ENCODE peak calls at places on chromosomes 11 and 22, in eight cellular contexts. One of them, this sample, is unnamed.

GRCh38 chr11:30917859-30918478 is 331.8 kb upstream of the MPPED2 start:
- DNase-seq in dorsolateral prefrontal cortex: no peak
- DNase-seq in GM12865: peak
- DNase-seq in AG04450: peak
- DNase-seq in mesothelial cell of epicardium: no peak
- DNase-seq in upper lobe of right lung: no peak
- DNase-seq in choroid plexus epithelial cell: peak
- DNase-seq in B cell: peak
- DNase-seq in this sample: peak

GRCh38 chr11:10309163-10310093 is 4.6 kb downstream of the ADM start:
- DNase-seq in dorsolateral prefrontal cortex: peak
- DNase-seq in B cell: no peak
- DNase-seq in upper lobe of right lung: peak
- DNase-seq in AG04450: no peak
- DNase-seq in mesothelial cell of epicardium: no peak
- DNase-seq in GM12865: peak
- DNase-seq in choroid plexus epithelial cell: peak
- DNase-seq in this sample: no peak

GRCh38 chr11:93718057-93718563 is 23.2 kb downstream of the TAF1D start:
- DNase-seq in dorsolateral prefrontal cortex: no peak
- DNase-seq in GM12865: peak
- DNase-seq in mesothelial cell of epicardium: no peak
- DNase-seq in choroid plexus epithelial cell: no peak
- DNase-seq in B cell: peak
- DNase-seq in upper lobe of right lung: no peak
- DNase-seq in AG04450: no peak
- DNase-seq in this sample: peak

GRCh38 chr11:104968365-104968855 is at the start of gene CASP4:
- DNase-seq in choroid plexus epithelial cell: peak
- DNase-seq in dorsolateral prefrontal cortex: no peak
- DNase-seq in GM12865: peak
- DNase-seq in AG04450: peak
- DNase-seq in upper lobe of right lung: no peak
- DNase-seq in B cell: peak
- DNase-seq in mesothelial cell of epicardium: no peak
- DNase-seq in this sample: peak

GRCh38 chr11:57645716-57646085 is 4.0 kb downstream of the YPEL4 start:
- DNase-seq in choroid plexus epithelial cell: no peak
- DNase-seq in AG04450: no peak
- DNase-seq in dorsolateral prefrontal cortex: no peak
- DNase-seq in GM12865: no peak
- DNase-seq in mesothelial cell of epicardium: no peak
- DNase-seq in B cell: no peak
- DNase-seq in upper lobe of right lung: no peak
- DNase-seq in this sample: no peak

GRCh38 chr11:102552447-102553200 is 22.1 kb upstream of the MMP7 start:
- DNase-seq in AG04450: peak
- DNase-seq in B cell: no peak
- DNase-seq in GM12865: no peak
- DNase-seq in mesothelial cell of epicardium: no peak
- DNase-seq in choroid plexus epithelial cell: peak
- DNase-seq in dorsolateral prefrontal cortex: no peak
- DNase-seq in upper lobe of right lung: no peak
- DNase-seq in this sample: no peak

GRCh38 chr22:17514092-17514491 is 49.2 kb upstream of the SLC25A18 start:
- DNase-seq in GM12865: no peak
- DNase-seq in upper lobe of right lung: no peak
- DNase-seq in B cell: no peak
- DNase-seq in dorsolateral prefrontal cortex: no peak
- DNase-seq in AG04450: no peak
- DNase-seq in choroid plexus epithelial cell: no peak
- DNase-seq in mesothelial cell of epicardium: no peak
- DNase-seq in this sample: no peak

GRCh38 chr11:77299528-77299993 is 1.9 kb downstream of the GDPD4 start:
- DNase-seq in mesothelial cell of epicardium: no peak
- DNase-seq in dorsolateral prefrontal cortex: no peak
- DNase-seq in AG04450: no peak
- DNase-seq in choroid plexus epithelial cell: no peak
- DNase-seq in GM12865: no peak
- DNase-seq in B cell: no peak
- DNase-seq in upper lobe of right lung: no peak
- DNase-seq in this sample: no peak

GRCh38 chr22:47300698-47301405 is 538.4 kb downstream of the TBC1D22A start:
- DNase-seq in dorsolateral prefrontal cortex: no peak
- DNase-seq in AG04450: no peak
- DNase-seq in GM12865: no peak
- DNase-seq in mesothelial cell of epicardium: no peak
- DNase-seq in upper lobe of right lung: no peak
- DNase-seq in choroid plexus epithelial cell: no peak
- DNase-seq in B cell: no peak
- DNase-seq in this sample: no peak

GRCh38 chr11:61973603-61974162 is 6.2 kb upstream of the FTH1 start:
- DNase-seq in dorsolateral prefrontal cortex: no peak
- DNase-seq in AG04450: no peak
- DNase-seq in upper lobe of right lung: peak
- DNase-seq in mesothelial cell of epicardium: no peak
- DNase-seq in B cell: peak
- DNase-seq in GM12865: no peak
- DNase-seq in choroid plexus epithelial cell: no peak
- DNase-seq in this sample: no peak

GRCh38 chr11:23711981-23712380 is 784.9 kb upstream of the LUZP2 start:
- DNase-seq in GM12865: no peak
- DNase-seq in AG04450: no peak
- DNase-seq in upper lobe of right lung: no peak
- DNase-seq in choroid plexus epithelial cell: no peak
- DNase-seq in dorsolateral prefrontal cortex: no peak
- DNase-seq in B cell: no peak
- DNase-seq in mesothelial cell of epicardium: no peak
- DNase-seq in this sample: no peak

GRCh38 chr11:2129323-2129698 is 9.9 kb downstream of the IGF2 start:
- DNase-seq in GM12865: no peak
- DNase-seq in choroid plexus epithelial cell: no peak
- DNase-seq in mesothelial cell of epicardium: peak
- DNase-seq in dorsolateral prefrontal cortex: no peak
- DNase-seq in AG04450: no peak
- DNase-seq in upper lobe of right lung: no peak
- DNase-seq in B cell: no peak
- DNase-seq in this sample: no peak

GRCh38 chr11:107050126-107050525 is 31.9 kb upstream of the GUCY1A2 start:
- DNase-seq in choroid plexus epithelial cell: peak
- DNase-seq in AG04450: no peak
- DNase-seq in upper lobe of right lung: no peak
- DNase-seq in dorsolateral prefrontal cortex: no peak
- DNase-seq in GM12865: no peak
- DNase-seq in B cell: no peak
- DNase-seq in mesothelial cell of epicardium: no peak
- DNase-seq in this sample: no peak

GRCh38 chr11:75160328-75160757 is 9.4 kb downstream of the SLCO2B1 start:
- DNase-seq in choroid plexus epithelial cell: no peak
- DNase-seq in GM12865: no peak
- DNase-seq in mesothelial cell of epicardium: no peak
- DNase-seq in dorsolateral prefrontal cortex: no peak
- DNase-seq in B cell: no peak
- DNase-seq in upper lobe of right lung: no peak
- DNase-seq in AG04450: no peak
- DNase-seq in this sample: no peak

GRCh38 chr22:48822278-48823233 is 1005.1 kb downstream of the BRD1 start:
- DNase-seq in upper lobe of right lung: peak
- DNase-seq in AG04450: no peak
- DNase-seq in mesothelial cell of epicardium: no peak
- DNase-seq in B cell: no peak
- DNase-seq in GM12865: no peak
- DNase-seq in choroid plexus epithelial cell: no peak
- DNase-seq in dorsolateral prefrontal cortex: peak
- DNase-seq in this sample: no peak

GRCh38 chr11:106495046-106495445 is 417.6 kb downstream of the AASDHPPT start:
- DNase-seq in mesothelial cell of epicardium: no peak
- DNase-seq in AG04450: no peak
- DNase-seq in GM12865: no peak
- DNase-seq in B cell: no peak
- DNase-seq in dorsolateral prefrontal cortex: no peak
- DNase-seq in choroid plexus epithelial cell: peak
- DNase-seq in upper lobe of right lung: no peak
- DNase-seq in this sample: no peak

GRCh38 chr11:9758676-9759518 is 95.0 kb downstream of the SWAP70 start:
- DNase-seq in B cell: peak
- DNase-seq in choroid plexus epithelial cell: peak
- DNase-seq in mesothelial cell of epicardium: peak
- DNase-seq in dorsolateral prefrontal cortex: peak
- DNase-seq in upper lobe of right lung: peak
- DNase-seq in GM12865: peak
- DNase-seq in AG04450: no peak
- DNase-seq in this sample: peak

GRCh38 chr22:31080848-31081649 is at the start of gene SMTN:
- DNase-seq in mesothelial cell of epicardium: peak
- DNase-seq in GM12865: peak
- DNase-seq in choroid plexus epithelial cell: peak
- DNase-seq in upper lobe of right lung: peak
- DNase-seq in AG04450: peak
- DNase-seq in B cell: peak
- DNase-seq in dorsolateral prefrontal cortex: peak
- DNase-seq in this sample: peak

GRCh38 chr11:441418-442274 is at the start of gene ANO9:
- DNase-seq in B cell: peak
- DNase-seq in dorsolateral prefrontal cortex: no peak
- DNase-seq in GM12865: peak
- DNase-seq in upper lobe of right lung: peak
- DNase-seq in choroid plexus epithelial cell: no peak
- DNase-seq in mesothelial cell of epicardium: no peak
- DNase-seq in AG04450: no peak
- DNase-seq in this sample: peak

GRCh38 chr11:11620966-11621880 is 582 bp downstream of the GALNT18 start:
- DNase-seq in mesothelial cell of epicardium: no peak
- DNase-seq in upper lobe of right lung: peak
- DNase-seq in GM12865: peak
- DNase-seq in AG04450: no peak
- DNase-seq in B cell: peak
- DNase-seq in dorsolateral prefrontal cortex: peak
- DNase-seq in choroid plexus epithelial cell: peak
- DNase-seq in this sample: peak
- TF ChIP-seq CTCF in mesothelial cell of epicardium: no peak
- TF ChIP-seq CTCF in upper lobe of right lung: no peak
- TF ChIP-seq CTCF in GM12865: no peak
- TF ChIP-seq CTCF in AG04450: peak
- TF ChIP-seq CTCF in B cell: no peak
- TF ChIP-seq CTCF in dorsolateral prefrontal cortex: peak
- TF ChIP-seq CTCF in choroid plexus epithelial cell: no peak
- TF ChIP-seq CTCF in this sample: no peak

GRCh38 chr11:103619480-103619879 is 417.0 kb upstream of the DDI1 start:
- DNase-seq in B cell: no peak
- DNase-seq in dorsolateral prefrontal cortex: no peak
- DNase-seq in choroid plexus epithelial cell: peak
- DNase-seq in upper lobe of right lung: no peak
- DNase-seq in AG04450: no peak
- DNase-seq in mesothelial cell of epicardium: no peak
- DNase-seq in GM12865: no peak
- DNase-seq in this sample: no peak
- TF ChIP-seq CTCF in B cell: no peak
- TF ChIP-seq CTCF in dorsolateral prefrontal cortex: no peak
- TF ChIP-seq CTCF in choroid plexus epithelial cell: peak
- TF ChIP-seq CTCF in upper lobe of right lung: no peak
- TF ChIP-seq CTCF in AG04450: peak
- TF ChIP-seq CTCF in mesothelial cell of epicardium: no peak
- TF ChIP-seq CTCF in GM12865: peak
- TF ChIP-seq CTCF in this sample: no peak

GRCh38 chr11:63671322-63672155 is at the start of gene ATL3:
- DNase-seq in AG04450: peak
- DNase-seq in upper lobe of right lung: peak
- DNase-seq in GM12865: peak
- DNase-seq in mesothelial cell of epicardium: peak
- DNase-seq in B cell: peak
- DNase-seq in dorsolateral prefrontal cortex: peak
- DNase-seq in choroid plexus epithelial cell: peak
- DNase-seq in this sample: peak
- TF ChIP-seq CTCF in AG04450: peak
- TF ChIP-seq CTCF in upper lobe of right lung: peak
- TF ChIP-seq CTCF in GM12865: no peak
- TF ChIP-seq CTCF in mesothelial cell of epicardium: no peak
- TF ChIP-seq CTCF in B cell: no peak
- TF ChIP-seq CTCF in dorsolateral prefrontal cortex: peak
- TF ChIP-seq CTCF in choroid plexus epithelial cell: peak
- TF ChIP-seq CTCF in this sample: no peak

GRCh38 chr22:44337658-44338004 is 24.9 kb upstream of the SHISAL1 start:
- DNase-seq in AG04450: peak
- DNase-seq in mesothelial cell of epicardium: no peak
- DNase-seq in upper lobe of right lung: no peak
- DNase-seq in GM12865: no peak
- DNase-seq in dorsolateral prefrontal cortex: peak
- DNase-seq in choroid plexus epithelial cell: peak
- DNase-seq in B cell: no peak
- DNase-seq in this sample: no peak

GRCh38 chr22:44335066-44335839 is 22.5 kb upstream of the SHISAL1 start:
- DNase-seq in mesothelial cell of epicardium: no peak
- DNase-seq in choroid plexus epithelial cell: no peak
- DNase-seq in B cell: no peak
- DNase-seq in upper lobe of right lung: no peak
- DNase-seq in AG04450: no peak
- DNase-seq in dorsolateral prefrontal cortex: no peak
- DNase-seq in GM12865: no peak
- DNase-seq in this sample: no peak

GRCh38 chr22:44333847-44334635 is 21.3 kb upstream of the SHISAL1 start:
- DNase-seq in choroid plexus epithelial cell: no peak
- DNase-seq in AG04450: no peak
- DNase-seq in mesothelial cell of epicardium: no peak
- DNase-seq in B cell: no peak
- DNase-seq in GM12865: no peak
- DNase-seq in dorsolateral prefrontal cortex: no peak
- DNase-seq in upper lobe of right lung: no peak
- DNase-seq in this sample: no peak

GRCh38 chr22:44336962-44337657 is 24.4 kb upstream of the SHISAL1 start:
- DNase-seq in choroid plexus epithelial cell: no peak
- DNase-seq in dorsolateral prefrontal cortex: no peak
- DNase-seq in upper lobe of right lung: no peak
- DNase-seq in GM12865: no peak
- DNase-seq in mesothelial cell of epicardium: no peak
- DNase-seq in AG04450: no peak
- DNase-seq in B cell: no peak
- DNase-seq in this sample: no peak

DNA sequence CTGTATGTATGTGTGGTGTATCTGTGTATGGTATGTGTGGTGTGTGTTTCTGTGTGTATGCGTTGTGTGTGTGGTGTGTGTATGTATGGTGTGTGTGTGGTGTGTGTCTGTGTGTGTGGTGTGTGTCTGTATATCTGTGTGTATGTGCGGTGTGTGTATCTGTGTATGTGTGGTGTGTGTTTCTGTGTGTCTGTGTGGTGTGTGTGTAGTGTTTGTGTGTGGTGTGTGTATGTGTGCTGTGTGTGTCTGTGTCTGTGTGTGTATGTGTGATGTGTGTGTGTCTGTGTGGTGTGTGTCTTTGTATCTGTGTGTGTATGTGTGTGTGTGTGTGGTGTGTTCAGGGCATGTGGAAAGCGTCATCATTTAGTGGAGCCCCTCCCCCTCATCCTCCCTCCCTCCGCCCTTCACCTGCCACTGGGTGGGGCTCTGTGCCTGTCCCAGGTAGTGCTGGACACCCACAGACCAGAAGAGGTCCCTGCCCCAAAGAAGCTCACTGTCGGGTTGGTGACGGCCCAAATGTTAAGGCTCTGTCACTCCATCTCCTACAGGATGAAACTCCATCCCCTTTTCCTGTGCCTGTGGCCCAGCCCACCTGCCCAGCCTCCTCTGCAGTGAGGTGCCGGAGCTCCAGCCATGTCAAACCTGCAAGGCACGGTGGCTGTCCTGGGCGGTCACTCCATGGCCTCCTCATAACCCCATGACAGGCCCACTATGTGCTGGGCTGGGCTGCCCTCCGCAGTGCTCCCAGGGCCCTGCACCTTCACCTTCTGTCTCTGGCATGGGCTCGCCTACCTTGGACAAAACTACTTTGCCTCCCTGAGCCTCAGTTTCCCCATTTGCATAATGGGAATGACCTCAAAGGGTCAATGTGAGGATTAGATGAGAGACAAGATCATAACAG is 23.4 kb upstream of the SHISAL1 start:
- DNase-seq in choroid plexus epithelial cell: no peak
- DNase-seq in upper lobe of right lung: no peak
- DNase-seq in AG04450: no peak
- DNase-seq in B cell: no peak
- DNase-seq in mesothelial cell of epicardium: no peak
- DNase-seq in GM12865: peak
- DNase-seq in dorsolateral prefrontal cortex: no peak
- DNase-seq in this sample: no peak
- TF ChIP-seq CTCF in choroid plexus epithelial cell: no peak
- TF ChIP-seq CTCF in upper lobe of right lung: no peak
- TF ChIP-seq CTCF in AG04450: no peak
- TF ChIP-seq CTCF in B cell: no peak
- TF ChIP-seq CTCF in mesothelial cell of epicardium: no peak
- TF ChIP-seq CTCF in GM12865: no peak
- TF ChIP-seq CTCF in dorsolateral prefrontal cortex: no peak
- TF ChIP-seq CTCF in this sample: no peak

This sample was measured in GM20000.